ENCODE peak calls at places on chromosomes 1 and 21, in four cellular contexts. W is CD8-positive, alpha-beta T cell; X is colonic mucosa; T is PC-3. G is an unnamed sample.

GRCh38 chr1:205344010-205344808 is 12.5 kb downstream of the KLHDC8A start:
- DNase-seq in W (peak; percentile 10), X (peak; percentile 42), T (no peak), G (no peak)

GRCh38 chr21:40714516-40714915 is 132.4 kb downstream of the DSCAM start:
- DNase-seq in W (no peak), X (no peak), T (no peak), G (no peak)

GRCh38 chr1:221149676-221150075 is 270.4 kb downstream of the HLX start:
- DNase-seq in W (no peak), X (no peak), T (no peak), G (no peak)

GRCh38 chr1:3483801-3484444 is 29.5 kb downstream of the ARHGEF16 start:
- DNase-seq in W (peak; percentile 9), X (peak; percentile 67), T (peak; percentile 69), G (peak; percentile 66)

GRCh38 chr1:64608015-64608650 is 136.7 kb upstream of the RAVER2 start:
- DNase-seq in W (no peak), X (no peak), T (no peak), G (no peak)

GRCh38 chr21:36968414-36968813 is 1.9 kb upstream of the HLCS start:
- DNase-seq in W (no peak), X (no peak), T (no peak), G (no peak)

GRCh38 chr1:94962745-94963265 is 35.9 kb upstream of the CNN3 start:
- DNase-seq in W (peak; percentile 8), X (peak; percentile 55), T (peak; percentile 23), G (no peak)

GRCh38 chr1:169106095-169106920 is at the start of gene ATP1B1:
- DNase-seq in W (peak; percentile 71), X (peak; percentile 92), T (peak; percentile 96), G (peak; percentile 93)

GRCh38 chr1:66764994-66765578 is 12.8 kb downstream of the DYNLT5 start:
- DNase-seq in W (peak; percentile 21), X (peak; percentile 59), T (peak; percentile 65), G (peak; percentile 36)

GRCh38 chr21:42513985-42514882 is 582 bp downstream of the SLC37A1 start:
- DNase-seq in W (peak; percentile 35), X (peak; percentile 73), T (peak; percentile 44), G (peak; percentile 38)

GRCh38 chr21:35249636-35250035 is 200.5 kb upstream of the RUNX1 start:
- DNase-seq in W (no peak), X (no peak), T (peak; percentile 87), G (peak; percentile 42)

GRCh38 chr1:236143104-236143948 is 987 bp downstream of the GPR137B start:
- DNase-seq in W (no peak), X (no peak), T (peak; percentile 9), G (peak; percentile 46)

GRCh38 chr1:51058863-51059262 is 43.2 kb upstream of the C1orf185 start:
- DNase-seq in W (no peak), X (no peak), T (peak; percentile 56), G (no peak)

GRCh38 chr1:159197767-159198557 is 6.7 kb upstream of the ACKR1 start:
- DNase-seq in W (no peak), X (peak; percentile 73), T (peak; percentile 88), G (peak; percentile 62)

GRCh38 chr1:110038271-110038670 is 3.8 kb downstream of the STRIP1 start:
- DNase-seq in W (no peak), X (no peak), T (no peak), G (no peak)

GRCh38 chr1:205791568-205792180 is 16.4 kb upstream of the RAB29 start:
- DNase-seq in W (peak; percentile 40), X (peak; percentile 71), T (peak; percentile 77), G (peak; percentile 88)

GRCh38 chr21:42937960-42938580 is 12.6 kb upstream of the ERVH48-1 start:
- DNase-seq in W (no peak), X (no peak), T (no peak), G (no peak)

GRCh38 chr1:4708853-4709507 is 54.6 kb downstream of the AJAP1 start:
- DNase-seq in W (no peak), X (no peak), T (no peak), G (no peak)

GRCh38 chr1:201147396-201148015 is 6.8 kb downstream of the TMEM9 start:
- DNase-seq in W (no peak), X (no peak), T (no peak), G (no peak)

GRCh38 chr1:234975122-234975940 is 153.3 kb downstream of the TOMM20 start:
- DNase-seq in W (no peak), X (no peak), T (peak; percentile 97), G (peak; percentile 66)

GRCh38 chr1:222387020-222387816 is 160.7 kb downstream of the HHIPL2 start:
- DNase-seq in W (no peak), X (no peak), T (peak; percentile 42), G (no peak)

DNA sequence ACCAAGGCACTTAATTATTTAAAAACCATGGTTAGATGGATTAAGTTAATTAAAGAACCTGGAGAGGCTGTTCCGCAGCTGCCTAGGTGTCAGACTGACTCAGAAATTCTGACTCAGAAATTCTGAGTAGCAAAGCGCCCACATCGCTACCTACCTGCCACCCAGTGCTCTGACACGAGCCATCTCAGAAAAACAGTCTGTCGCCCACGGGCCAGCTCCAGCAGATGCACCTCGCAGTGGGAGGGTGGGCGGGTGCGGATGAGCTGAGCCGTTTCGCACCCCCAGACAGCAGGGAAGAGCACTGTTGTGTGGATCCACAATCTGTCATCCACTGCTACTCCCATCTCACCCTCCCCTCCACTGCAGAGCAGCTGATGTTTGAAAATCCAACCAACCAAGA is 13.5 kb downstream of the KCNK1 start:
- DNase-seq in W (no peak), X (no peak), T (peak; percentile 23), G (peak; percentile 51)
- TF ChIP-seq CTCF in W (no peak), X (no peak), T (no peak), G (no peak)

GRCh38 chr1:12480031-12480430 is 138.0 kb downstream of the DHRS3 start:
- DNase-seq in W (no peak), X (no peak), T (no peak), G (no peak)
- H3K27ac ChIP-seq in W (no peak overlapping the region), X (peak overlapping the region; percentile 87), T (peak overlapping the region; percentile 96), G (no peak overlapping the region)

GRCh38 chr1:188782220-188782841 is 1695.3 kb downstream of the BRINP3 start:
- DNase-seq in W (no peak), X (no peak), T (peak; percentile 55), G (peak; percentile 59)
- TF ChIP-seq CTCF in W (no peak), X (no peak), T (peak; percentile 69), G (peak; percentile 45)

GRCh38 chr1:89996415-89997110 is 1.7 kb downstream of the ZNF326 start:
- DNase-seq in W (no peak), X (peak; percentile 43), T (no peak), G (no peak)

GRCh38 chr1:89998306-89998705 is 3.4 kb downstream of the ZNF326 start:
- DNase-seq in W (no peak), X (no peak), T (no peak), G (no peak)

GRCh38 chr1:90000934-90001676 is 6.2 kb downstream of the ZNF326 start:
- DNase-seq in W (no peak), X (no peak), T (no peak), G (no peak)

GRCh38 chr1:89999208-89999607 is 4.3 kb downstream of the ZNF326 start:
- DNase-seq in W (no peak), X (no peak), T (no peak), G (no peak)

DNA sequence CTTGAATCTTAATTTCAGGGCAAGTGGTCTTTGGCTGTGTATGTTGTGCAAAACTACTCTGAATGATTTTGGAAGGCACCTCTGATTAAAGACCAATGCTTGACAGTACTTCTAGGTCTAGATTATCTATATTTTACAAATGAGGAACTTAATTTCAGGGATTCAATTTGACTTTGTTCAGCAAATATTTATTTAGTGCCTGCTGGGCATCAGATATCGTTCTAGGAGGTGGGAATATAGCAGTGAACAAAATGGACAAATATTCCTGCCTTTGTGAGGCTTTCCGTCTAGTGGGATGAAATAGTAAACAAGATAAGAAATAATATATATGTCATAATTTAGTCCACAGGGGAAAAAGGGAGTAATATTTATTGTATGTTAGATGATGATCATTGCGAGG is 4.7 kb downstream of the ZNF326 start:
- DNase-seq in W (no peak), X (no peak), T (no peak), G (no peak)
- H3K27ac ChIP-seq in W (no peak overlapping the region), X (no peak overlapping the region), T (no peak overlapping the region), G (no peak overlapping the region)

DNA sequence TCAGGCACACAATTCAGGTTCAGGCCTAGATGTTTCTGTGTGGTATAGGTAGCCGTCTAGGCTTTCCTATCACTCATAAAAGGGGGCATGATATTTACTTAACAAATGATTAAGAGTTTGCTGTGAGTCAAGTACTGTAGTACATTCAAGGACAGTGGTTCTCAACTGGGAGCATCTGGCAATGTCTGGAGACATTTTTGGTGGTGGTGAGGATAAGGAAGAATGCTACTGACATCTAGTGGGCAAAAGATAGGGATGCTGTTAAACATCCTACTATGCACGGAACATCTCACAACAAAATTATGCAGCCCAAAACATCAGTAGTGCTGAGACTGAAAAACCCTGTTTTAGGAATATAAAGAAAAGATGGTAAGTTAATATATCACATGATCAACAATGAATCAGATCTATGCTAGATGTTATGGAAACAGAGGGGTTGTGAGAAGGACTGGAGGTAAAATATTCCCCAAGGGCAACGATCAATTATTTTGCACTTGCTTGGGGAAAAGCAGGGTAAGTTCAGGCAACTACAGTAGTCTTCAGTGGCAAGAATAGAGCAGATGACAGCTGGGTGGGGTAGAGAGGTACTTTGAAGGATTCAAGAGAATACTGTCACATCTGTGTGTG is 4.9 kb downstream of the DNTTIP2 start:
- DNase-seq in W (no peak), X (no peak), T (peak; percentile 84), G (peak; percentile 13)
- TF ChIP-seq CTCF in W (peak; percentile 47), X (peak; percentile 29), T (peak; percentile 92), G (peak; percentile 71)

GRCh38 chr1:225749706-225750105 is 27.9 kb upstream of the SRP9 start:
- DNase-seq in W (no peak), X (no peak), T (no peak), G (no peak)

GRCh38 chr1:225745231-225745630 is 32.4 kb upstream of the SRP9 start:
- DNase-seq in W (no peak), X (no peak), T (no peak), G (no peak)

GRCh38 chr1:225748479-225748878 is 29.1 kb upstream of the SRP9 start:
- DNase-seq in W (no peak), X (no peak), T (no peak), G (no peak)

GRCh38 chr1:225746361-225747179 is 31.1 kb upstream of the SRP9 start:
- DNase-seq in W (no peak), X (peak; percentile 79), T (peak; percentile 95), G (peak; percentile 90)

GRCh38 chr1:225747566-225747965 is 30.1 kb upstream of the SRP9 start:
- DNase-seq in W (no peak), X (no peak), T (no peak), G (no peak)
- H3K27ac ChIP-seq in W (no peak overlapping the region), X (peak overlapping the region; percentile 83), T (no peak overlapping the region), G (peak overlapping the region; percentile 94)